ENCODE peak calls at places on chromosome 17, in five cellular contexts. A, R, Y, B and T are unnamed samples.

GRCh38 chr17:8468109-8468508 is 32.4 kb downstream of the NDEL1 start:
- DNase-seq in Y (no peak), R (no peak), A (no peak), B (no peak), T (no peak)

GRCh38 chr17:43750154-43750553 is 8.4 kb downstream of the SOST start:
- DNase-seq in A (no peak), R (no peak), B (no peak), Y (no peak), T (no peak)

GRCh38 chr17:29622337-29623282 is at the start of gene CORO6:
- DNase-seq in A (no peak), R (peak), Y (peak), B (peak), T (peak)

GRCh38 chr17:3401786-3402185 is 3.6 kb upstream of the OR1E1 start:
- DNase-seq in R (no peak), B (no peak), Y (no peak), A (no peak), T (no peak)

GRCh38 chr17:82380860-82381702 is 9.5 kb downstream of the UTS2R start:
- DNase-seq in Y (no peak), A (no peak), B (peak), R (no peak), T (no peak)

GRCh38 chr17:9021158-9021984 is at the start of gene NTN1:
- DNase-seq in Y (peak), A (no peak), R (peak), B (peak), T (peak)

GRCh38 chr17:74410001-74410443 is 21.9 kb upstream of the GPRC5C start:
- DNase-seq in Y (no peak), R (no peak), A (no peak), B (no peak), T (peak)

GRCh38 chr17:46995841-46996571 is 17.0 kb upstream of the RPRML start:
- DNase-seq in B (no peak), R (no peak), A (no peak), Y (no peak), T (no peak)

GRCh38 chr17:40993856-40994255 is at the start of gene KRTAP3-3:
- DNase-seq in Y (no peak), B (no peak), R (no peak), A (no peak), T (no peak)

GRCh38 chr17:50055426-50056216 is at the start of gene ITGA3:
- DNase-seq in Y (peak), A (no peak), R (peak), B (peak), T (peak)

GRCh38 chr17:37671028-37671812 is 28.0 kb upstream of the DDX52 start:
- DNase-seq in Y (no peak), R (no peak), A (no peak), B (no peak), T (peak)

GRCh38 chr17:39950871-39951348 is 11.9 kb upstream of the GSDMA start:
- DNase-seq in R (no peak), A (no peak), Y (no peak), B (no peak), T (no peak)

GRCh38 chr17:36647598-36647997 is 46.2 kb downstream of the MRM1 start:
- DNase-seq in R (no peak), Y (peak), B (no peak), A (no peak), T (peak)

GRCh38 chr17:12463102-12463501 is 202.6 kb upstream of the MYOCD start:
- DNase-seq in A (peak), Y (no peak), R (no peak), B (no peak), T (no peak)

GRCh38 chr17:78044280-78044835 is 84.2 kb downstream of the TMC6 start:
- DNase-seq in R (no peak), Y (no peak), B (no peak), A (no peak), T (no peak)

GRCh38 chr17:78040561-78041400 is 82.3 kb downstream of the TNRC6C start:
- DNase-seq in R (no peak), A (no peak), B (peak), Y (peak), T (peak)

GRCh38 chr17:78041401-78042179 is 83.1 kb downstream of the TNRC6C start:
- DNase-seq in B (no peak), Y (no peak), A (no peak), R (no peak), T (no peak)

GRCh38 chr17:78042542-78042941 is 84.0 kb downstream of the TNRC6C start:
- DNase-seq in Y (no peak), B (no peak), A (no peak), R (no peak), T (no peak)

GRCh38 chr17:78043031-78043430 is 84.5 kb downstream of the TNRC6C start:
- DNase-seq in Y (no peak), R (no peak), A (no peak), B (no peak), T (no peak)
- H3K27ac ChIP-seq in Y (no peak), R (no peak), A (no peak), B (no peak), T (no peak)

DNA sequence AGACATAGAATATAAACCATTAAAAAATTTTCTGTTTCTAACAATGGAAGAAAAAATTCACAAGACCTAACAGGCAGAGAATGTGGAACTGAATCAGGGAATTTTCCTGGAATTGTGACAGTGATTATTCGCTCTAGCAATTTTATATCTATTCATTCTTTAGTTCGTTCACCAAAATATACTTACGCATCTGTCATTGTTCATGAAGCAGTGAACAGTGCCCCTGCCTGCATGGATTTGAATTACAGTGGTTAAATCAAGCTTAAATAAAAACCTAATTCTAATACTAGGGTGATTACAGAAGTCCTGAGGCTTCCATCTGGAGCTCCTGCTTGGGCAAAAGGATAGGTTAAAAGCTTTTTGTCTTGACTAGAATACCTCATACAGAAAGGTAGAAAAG is 48.6 kb downstream of the ABCA8 start:
- DNase-seq in Y (peak), A (no peak), R (peak), B (no peak), T (peak)
- TF ChIP-seq CTCF in Y (peak), A (peak), R (peak), B (peak), T (peak)

GRCh38 chr17:1909985-1910384 is 80.2 kb downstream of the RPA1 start:
- DNase-seq in B (no peak), A (no peak), Y (no peak), R (no peak), T (no peak)
- H3K27ac ChIP-seq in B (no peak), A (no peak), Y (no peak), R (no peak), T (no peak)

GRCh38 chr17:60164164-60164563 is 14.4 kb downstream of the CA4 start:
- DNase-seq in Y (no peak), A (no peak), B (no peak), R (no peak), T (peak)

GRCh38 chr17:60165223-60165622 is 15.4 kb downstream of the CA4 start:
- DNase-seq in R (no peak), B (no peak), A (no peak), Y (no peak), T (peak)

GRCh38 chr17:60163108-60163784 is 13.5 kb downstream of the CA4 start:
- DNase-seq in Y (no peak), R (peak), B (no peak), A (no peak), T (peak)

GRCh38 chr17:60165976-60166375 is 16.2 kb downstream of the CA4 start:
- DNase-seq in R (no peak), A (no peak), Y (no peak), B (no peak), T (peak)

DNA sequence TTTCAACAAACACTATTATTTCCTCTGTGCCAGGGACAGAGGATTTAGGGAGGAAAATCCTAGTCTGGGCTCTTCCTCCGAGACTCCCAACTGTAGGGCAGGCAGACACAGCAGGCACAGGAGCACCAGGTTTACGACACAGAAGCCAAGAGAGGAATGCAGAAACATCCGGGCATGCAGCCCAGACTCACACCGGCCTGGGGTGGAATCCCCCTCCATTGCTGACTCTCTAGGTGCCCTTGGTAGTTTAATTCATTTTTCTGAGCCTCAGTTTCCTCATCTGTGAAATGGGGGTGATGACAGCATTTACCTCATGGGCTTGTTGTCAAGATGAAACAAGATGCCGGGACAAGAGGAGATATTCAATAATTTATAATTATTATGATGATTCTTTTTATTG is 14.9 kb downstream of the CA4 start:
- DNase-seq in B (no peak), A (no peak), Y (no peak), R (no peak), T (peak)
- TF ChIP-seq CTCF in B (no peak), A (no peak), Y (no peak), R (no peak), T (no peak)

DNA sequence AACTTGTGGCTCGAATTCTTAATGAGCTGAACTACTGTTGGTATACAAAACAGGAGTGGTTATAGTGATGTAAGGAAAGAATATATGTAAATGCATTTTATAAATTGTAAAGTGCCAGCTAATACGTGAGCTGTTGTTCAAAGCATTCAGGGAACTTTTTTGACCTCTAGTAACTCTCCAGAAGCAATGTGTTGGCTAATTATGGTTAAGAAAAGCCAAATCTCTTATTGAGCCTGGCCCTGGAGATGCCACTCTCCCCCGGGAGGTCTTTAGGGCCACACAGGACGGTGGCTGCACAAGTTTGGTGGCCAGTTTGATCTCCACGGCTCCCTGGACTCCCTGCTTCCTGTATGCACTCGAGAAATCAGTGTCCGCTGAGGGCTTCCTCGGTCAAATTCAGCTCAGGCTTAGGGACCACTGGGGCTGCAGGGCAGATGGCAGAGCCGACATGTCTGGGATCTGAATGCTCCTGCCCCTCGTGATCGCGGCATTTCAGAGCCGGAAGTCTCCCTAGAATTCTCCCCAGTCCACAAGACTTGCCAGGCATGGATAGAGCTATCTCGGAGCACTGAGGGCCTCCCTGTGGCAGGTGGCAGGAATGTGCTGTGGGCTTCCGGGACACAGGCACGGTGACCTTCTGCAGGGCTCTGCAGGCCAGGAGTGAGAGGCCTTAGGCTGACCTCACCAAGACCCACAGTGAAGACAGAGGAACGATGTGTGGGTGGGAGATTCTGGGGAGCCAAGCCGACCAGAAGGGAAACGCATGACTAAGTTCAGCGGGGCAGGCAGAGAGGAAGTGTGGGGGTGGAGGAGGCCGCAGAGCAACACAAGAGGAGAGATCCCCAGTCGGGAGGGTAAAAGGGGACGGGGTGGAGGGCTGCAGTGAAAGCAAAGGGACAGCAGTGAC is 18.6 kb upstream of the PITPNM3 start:
- DNase-seq in R (peak), B (peak), Y (no peak), A (peak), T (peak)
- H3K27ac ChIP-seq in R (peak), B (peak), Y (no peak), A (peak), T (peak)

DNA sequence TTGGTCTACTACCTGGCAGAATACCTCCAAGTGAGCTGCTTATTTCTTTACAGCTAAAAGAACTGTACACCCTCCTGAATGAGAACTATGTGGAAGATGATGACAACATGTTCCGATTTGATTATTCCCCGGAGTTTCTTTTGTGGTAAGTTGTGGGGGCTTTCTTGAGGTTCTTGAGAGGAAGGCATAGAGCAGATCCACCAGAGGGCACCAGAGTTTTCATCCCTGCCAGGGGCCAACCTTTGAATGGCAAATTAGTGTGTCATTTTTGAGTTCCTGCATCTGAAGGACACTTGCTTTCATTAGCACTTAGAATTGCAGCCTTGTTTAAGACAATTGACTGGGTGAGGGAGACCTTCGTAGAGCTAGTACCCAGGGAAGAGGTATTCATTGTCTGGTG is 35.0 kb downstream of the NMT1 start:
- DNase-seq in Y (peak), R (no peak), B (no peak), A (no peak), T (peak)
- TF ChIP-seq CTCF in Y (peak), R (peak), B (peak), A (peak), T (peak)

GRCh38 chr17:34245496-34245895 is 9.6 kb upstream of the CCL2 start:
- DNase-seq in A (no peak), B (no peak), R (no peak), Y (no peak), T (no peak)

GRCh38 chr17:34242976-34243731 is 11.9 kb upstream of the CCL2 start:
- DNase-seq in A (no peak), B (no peak), R (no peak), Y (no peak), T (no peak)

GRCh38 chr17:34246436-34246835 is 8.6 kb upstream of the CCL2 start:
- DNase-seq in Y (no peak), R (no peak), B (no peak), A (no peak), T (no peak)

GRCh38 chr17:34242553-34242952 is 12.5 kb upstream of the CCL2 start:
- DNase-seq in R (no peak), Y (no peak), A (no peak), B (no peak), T (no peak)

GRCh38 chr17:34243732-34244299 is 11.3 kb upstream of the CCL2 start:
- DNase-seq in R (no peak), B (no peak), Y (no peak), A (no peak), T (no peak)
- H3K27ac ChIP-seq in R (no peak), B (no peak), Y (no peak), A (no peak), T (no peak)

DNA sequence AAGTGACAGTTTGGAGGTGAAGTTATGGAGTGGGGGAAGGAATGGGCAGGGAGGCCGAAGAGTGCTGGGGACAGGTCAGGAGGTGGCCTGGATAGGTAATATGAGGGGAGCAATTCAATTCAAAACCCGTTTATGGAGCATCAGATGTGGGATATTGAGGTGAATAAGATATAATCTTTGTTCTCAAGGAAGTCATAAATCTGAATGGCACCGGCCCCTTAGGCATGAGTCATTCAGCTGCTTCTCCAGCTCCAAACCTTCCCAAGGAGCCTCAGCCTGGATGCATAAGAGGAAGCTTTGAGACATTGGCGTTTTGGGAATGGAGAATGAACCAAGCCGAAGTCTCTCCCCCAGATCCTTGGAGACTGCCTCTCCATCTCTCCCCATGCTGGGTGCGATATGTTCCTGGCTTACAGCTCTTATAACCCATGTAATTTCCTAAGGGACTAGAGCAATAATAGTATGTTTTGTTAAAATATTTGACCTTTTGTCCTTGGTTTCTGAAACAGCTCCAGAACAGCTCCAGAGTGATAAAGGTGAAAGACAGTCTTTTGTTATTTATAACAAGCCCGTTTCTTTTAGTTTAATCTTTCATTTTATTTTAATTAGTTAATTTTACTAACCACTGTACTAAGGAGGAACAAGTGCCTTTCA is 1.7 kb downstream of the TUBG2 start:
- DNase-seq in Y (no peak), R (no peak), B (no peak), A (no peak), T (no peak)
- TF ChIP-seq CTCF in Y (no peak), R (no peak), B (no peak), A (no peak), T (no peak)

GRCh38 chr17:17104036-17104435 is 61.8 kb downstream of the MPRIP start:
- DNase-seq in A (no peak), Y (no peak), R (no peak), B (no peak), T (no peak)

GRCh38 chr17:17103160-17103559 is 60.9 kb downstream of the MPRIP start:
- DNase-seq in R (peak), Y (no peak), B (no peak), A (no peak), T (no peak)

GRCh38 chr17:17106716-17107115 is 64.5 kb downstream of the MPRIP start:
- DNase-seq in B (no peak), Y (no peak), A (no peak), R (no peak), T (no peak)

GRCh38 chr17:17105976-17106375 is 63.7 kb downstream of the MPRIP start:
- DNase-seq in B (no peak), Y (no peak), R (no peak), A (no peak), T (no peak)

GRCh38 chr17:17104494-17104893 is 62.2 kb downstream of the MPRIP start:
- DNase-seq in B (no peak), Y (no peak), R (no peak), A (no peak), T (no peak)
- H3K27ac ChIP-seq in B (no peak), Y (no peak), R (peak), A (no peak), T (no peak)

DNA sequence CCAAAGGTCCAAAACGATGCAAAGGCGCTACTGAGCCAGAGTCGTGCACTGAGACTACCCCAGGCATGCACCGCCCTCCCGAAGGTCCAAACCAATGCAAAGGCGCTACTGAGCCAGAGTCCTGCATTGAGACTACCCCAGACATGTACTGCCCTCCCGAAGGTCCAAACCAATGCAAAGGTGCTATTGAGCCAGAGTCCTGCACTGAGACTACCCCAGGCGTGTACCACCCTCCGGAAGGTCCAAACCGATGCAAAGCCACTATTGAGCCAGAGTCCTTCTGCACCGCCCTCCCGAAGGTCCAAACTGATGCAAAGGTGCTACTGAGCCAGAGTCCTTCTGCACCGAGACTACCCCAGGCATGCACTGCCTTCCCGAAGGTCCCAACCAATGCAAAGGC is 27.1 kb downstream of the SLC43A2 start:
- DNase-seq in Y (peak), B (no peak), R (no peak), A (no peak), T (no peak)
- TF ChIP-seq CTCF in Y (no peak), B (no peak), R (no peak), A (no peak), T (no peak)